ENCODE peak calls at places on chromosomes 12 and 14, in four cellular contexts. N is neuronal stem cell, K is H1, X is IMR-90. W is an unnamed sample.

GRCh38 chr12:92136883-92137582 is 8.6 kb downstream of the BTG1 start:
- DNase-seq in K (no peak), N (no peak), X (peak), W (no peak)

GRCh38 chr14:36941783-36942521 is 230.5 kb downstream of the SLC25A21 start:
- DNase-seq in X (peak), K (peak), N (peak), W (peak)

GRCh38 chr14:23537351-23538048 is 14.1 kb downstream of the ZFHX2 start:
- DNase-seq in N (no peak), K (peak), X (peak), W (no peak)

GRCh38 chr14:99229654-99230215 is 42.3 kb downstream of the BCL11B start:
- DNase-seq in N (no peak), K (no peak), X (no peak), W (no peak)

GRCh38 chr14:98321838-98322237 is 950.2 kb downstream of the BCL11B start:
- DNase-seq in X (no peak), N (no peak), K (no peak), W (no peak)

GRCh38 chr12:104263026-104263425 is 40.5 kb upstream of the EID3 start:
- DNase-seq in N (no peak), X (no peak), K (no peak), W (no peak)

GRCh38 chr12:64685605-64686004 is 73.6 kb downstream of the GNS start:
- DNase-seq in X (no peak), K (no peak), N (no peak), W (no peak)

GRCh38 chr12:111450676-111451075 is 45.0 kb downstream of the SH2B3 start:
- DNase-seq in K (peak), X (no peak), N (no peak), W (no peak)

GRCh38 chr12:2288001-2288400 is 235.2 kb downstream of the CACNA1C start:
- DNase-seq in X (peak), K (no peak), N (no peak), W (no peak)

GRCh38 chr14:33563492-33563891 is 387.4 kb downstream of the EGLN3 start:
- DNase-seq in N (no peak), X (no peak), K (no peak), W (peak)

GRCh38 chr12:105083551-105084105 is 630 bp downstream of the ALDH1L2 start:
- DNase-seq in K (peak), N (no peak), X (peak), W (peak)

GRCh38 chr14:101068958-101069549 is 165.5 kb upstream of the RTL1 start:
- DNase-seq in K (peak), N (no peak), X (no peak), W (no peak)

GRCh38 chr14:104150201-104151027 is 12.0 kb downstream of the KIF26A start:
- DNase-seq in X (no peak), K (no peak), N (no peak), W (no peak)

GRCh38 chr12:132506730-132507538 is 17.0 kb downstream of the FBRSL1 start:
- DNase-seq in X (peak), K (no peak), N (no peak), W (no peak)

GRCh38 chr12:101552277-101552676 is 42.5 kb upstream of the MYBPC1 start:
- DNase-seq in X (peak), N (no peak), K (no peak), W (peak)

GRCh38 chr12:100404769-100405407 is 48.0 kb downstream of the SLC17A8 start:
- DNase-seq in N (peak), K (peak), X (peak), W (peak)

GRCh38 chr14:30799933-30800332 is 74.4 kb upstream of the COCH start:
- DNase-seq in K (no peak), X (no peak), N (no peak), W (no peak)

GRCh38 chr12:32159925-32160324 is 53.3 kb downstream of the BICD1 start:
- DNase-seq in K (no peak), N (no peak), X (peak), W (no peak)

GRCh38 chr12:89863332-89863938 is 154.8 kb upstream of the ATP2B1 start:
- DNase-seq in K (no peak), X (no peak), N (no peak), W (no peak)

GRCh38 chr12:130641571-130642184 is 74.4 kb downstream of the RIMBP2 start:
- DNase-seq in K (no peak), N (no peak), X (no peak), W (no peak)

GRCh38 chr12:53496752-53497032 is 2.6 kb downstream of the MAP3K12 start:
- DNase-seq in X (no peak), K (no peak), N (no peak), W (no peak)

GRCh38 chr14:104133496-104133895 is 4.9 kb upstream of the KIF26A start:
- DNase-seq in X (no peak), N (no peak), K (no peak), W (no peak)

GRCh38 chr12:1662761-1663439 is 28.0 kb upstream of the ADIPOR2 start:
- DNase-seq in N (peak), X (no peak), K (peak), W (peak)

GRCh38 chr12:47988073-47989022 is 15.9 kb downstream of the COL2A1 start:
- DNase-seq in K (peak), N (peak), X (peak), W (no peak)

GRCh38 chr12:122946690-122947271 is 19.5 kb downstream of the ABCB9 start:
- DNase-seq in N (no peak), K (no peak), X (peak), W (peak)

GRCh38 chr12:42794811-42795210 is 205.3 kb upstream of the PRICKLE1 start:
- DNase-seq in X (peak), N (no peak), K (no peak), W (no peak)

GRCh38 chr12:128786741-128787391 is 36.9 kb downstream of the SLC15A4 start:
- DNase-seq in N (no peak), X (no peak), K (no peak), W (no peak)

GRCh38 chr12:53956251-53956887 is 1.7 kb downstream of the HOXC12 start:
- DNase-seq in K (peak), N (no peak), X (no peak), W (no peak)

GRCh38 chr14:23054000-23054811 is 3.1 kb downstream of the CDH24 start:
- DNase-seq in K (no peak), N (no peak), X (no peak), W (no peak)

GRCh38 chr12:120453977-120454376 is 7.7 kb downstream of the GATC start:
- DNase-seq in X (peak), N (no peak), K (no peak), W (peak)

GRCh38 chr12:57176139-57176477 is 28.7 kb upstream of the LRP1-AS start:
- DNase-seq in X (no peak), K (no peak), N (no peak), W (no peak)

GRCh38 chr12:51683763-51684357 is 92.8 kb downstream of the SCN8A start:
- DNase-seq in X (peak), K (no peak), N (no peak), W (no peak)

GRCh38 chr12:57523706-57524614 is 1.3 kb downstream of the MBD6 start:
- DNase-seq in N (no peak), X (no peak), K (no peak), W (no peak)

GRCh38 chr14:92538412-92539017 is 24.9 kb downstream of the RIN3 start:
- DNase-seq in N (no peak), X (no peak), K (no peak), W (no peak)

GRCh38 chr14:75123991-75124390 is 2.9 kb downstream of the NEK9 start:
- DNase-seq in N (no peak), X (peak), K (no peak), W (peak)

GRCh38 chr14:34220311-34220710 is 241.7 kb downstream of the SPTSSA start:
- DNase-seq in X (no peak), N (no peak), K (no peak), W (no peak)

GRCh38 chr12:53495903-53496751 is 3.1 kb downstream of the MAP3K12 start:
- DNase-seq in N (peak), X (peak), K (no peak), W (peak)

DNA sequence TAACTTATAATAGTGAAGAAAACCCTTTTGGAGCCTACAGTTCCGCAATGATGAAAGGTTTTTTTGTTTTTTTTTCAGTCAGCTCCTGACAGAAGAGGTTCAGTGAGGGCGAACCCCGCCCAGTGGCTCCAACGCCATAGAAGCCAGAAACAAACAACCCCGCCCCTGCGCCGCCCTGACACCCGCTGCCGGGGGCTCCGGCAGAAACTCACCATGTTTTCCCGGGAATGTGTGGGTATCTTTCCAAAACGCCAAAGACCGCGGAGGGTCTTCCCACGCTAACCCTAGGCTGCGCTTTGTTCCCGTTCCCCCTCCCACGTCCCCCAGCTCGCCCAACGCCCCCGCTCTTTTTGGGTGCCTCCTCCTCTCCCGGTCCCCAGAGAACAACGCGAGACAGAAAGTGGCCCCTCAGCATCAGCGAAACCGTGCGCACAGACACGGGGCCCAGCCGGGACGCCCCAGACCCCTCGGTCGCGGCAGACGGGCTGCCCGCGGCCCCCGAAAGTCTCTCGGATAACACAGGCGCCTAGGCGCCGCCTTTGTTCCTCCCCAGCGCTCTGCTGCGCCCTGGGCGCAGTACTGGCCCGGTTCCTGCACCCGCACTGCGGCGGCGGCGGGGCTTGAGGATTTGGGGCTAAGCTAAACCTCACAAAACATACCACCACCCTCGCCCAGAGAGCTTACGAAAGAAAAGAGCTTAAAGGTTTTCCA is 520 bp downstream of the TUBA1A start:
- DNase-seq in N (no peak), K (no peak), X (peak), W (peak)
- H2BK5ac ChIP-seq in N (peak), K (peak), X (peak), W (no peak)

GRCh38 chr14:61218157-61218556 is 63.0 kb downstream of the TMEM30B start:
- DNase-seq in X (no peak), N (no peak), K (no peak), W (no peak)

GRCh38 chr14:61213116-61213720 is 67.9 kb downstream of the TMEM30B start:
- DNase-seq in K (no peak), N (no peak), X (peak), W (peak)

GRCh38 chr14:61213930-61214329 is 67.2 kb downstream of the TMEM30B start:
- DNase-seq in N (no peak), X (peak), K (no peak), W (no peak)

GRCh38 chr14:61217516-61217915 is 63.6 kb downstream of the TMEM30B start:
- DNase-seq in K (no peak), N (no peak), X (no peak), W (no peak)

DNA sequence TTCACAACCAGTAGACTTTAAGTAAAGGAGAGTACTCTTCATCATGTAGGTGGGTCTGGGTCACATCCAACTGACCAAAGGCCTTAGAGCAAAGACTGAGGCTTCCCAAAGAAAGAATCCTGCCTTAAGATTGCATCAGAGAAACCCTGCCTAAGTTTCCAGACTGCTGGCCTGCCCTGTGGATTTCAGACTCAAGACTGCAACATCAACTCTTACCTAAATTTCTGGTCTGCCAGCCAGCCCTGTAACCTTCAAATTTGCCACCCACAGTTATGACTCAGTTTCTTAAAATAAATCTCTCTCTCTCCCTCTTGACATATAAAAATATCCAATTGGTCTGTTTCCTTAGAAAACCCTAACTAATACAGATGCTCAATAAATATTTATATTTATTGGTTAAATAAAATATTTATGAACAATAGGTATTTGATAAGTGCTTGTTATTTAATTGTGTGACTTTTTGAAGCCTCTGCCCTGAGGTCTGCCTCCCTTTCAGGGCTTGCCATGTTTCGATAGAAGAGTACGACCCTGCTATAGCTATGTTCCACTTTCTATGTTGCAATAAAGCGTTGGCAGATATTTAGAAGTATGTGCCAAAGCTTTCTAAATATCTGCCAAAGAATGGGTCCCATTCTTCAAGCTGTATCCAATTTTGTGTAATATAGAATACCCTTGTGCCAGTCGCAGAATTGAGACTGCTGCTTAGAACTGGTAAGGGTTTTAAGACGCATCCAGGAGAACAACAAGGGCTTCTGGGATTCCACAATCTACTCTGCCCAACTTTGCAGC is 65.7 kb downstream of the TMEM30B start:
- DNase-seq in K (no peak), N (no peak), X (peak), W (no peak)
- H2BK5ac ChIP-seq in K (no peak), N (no peak), X (peak), W (no peak)

GRCh38 chr14:52061380-52061779 is 7.5 kb downstream of the NID2 start:
- DNase-seq in K (no peak), N (no peak), X (no peak), W (no peak)
- H2BK5ac ChIP-seq in K (no peak), N (no peak), X (peak), W (no peak)

DNA sequence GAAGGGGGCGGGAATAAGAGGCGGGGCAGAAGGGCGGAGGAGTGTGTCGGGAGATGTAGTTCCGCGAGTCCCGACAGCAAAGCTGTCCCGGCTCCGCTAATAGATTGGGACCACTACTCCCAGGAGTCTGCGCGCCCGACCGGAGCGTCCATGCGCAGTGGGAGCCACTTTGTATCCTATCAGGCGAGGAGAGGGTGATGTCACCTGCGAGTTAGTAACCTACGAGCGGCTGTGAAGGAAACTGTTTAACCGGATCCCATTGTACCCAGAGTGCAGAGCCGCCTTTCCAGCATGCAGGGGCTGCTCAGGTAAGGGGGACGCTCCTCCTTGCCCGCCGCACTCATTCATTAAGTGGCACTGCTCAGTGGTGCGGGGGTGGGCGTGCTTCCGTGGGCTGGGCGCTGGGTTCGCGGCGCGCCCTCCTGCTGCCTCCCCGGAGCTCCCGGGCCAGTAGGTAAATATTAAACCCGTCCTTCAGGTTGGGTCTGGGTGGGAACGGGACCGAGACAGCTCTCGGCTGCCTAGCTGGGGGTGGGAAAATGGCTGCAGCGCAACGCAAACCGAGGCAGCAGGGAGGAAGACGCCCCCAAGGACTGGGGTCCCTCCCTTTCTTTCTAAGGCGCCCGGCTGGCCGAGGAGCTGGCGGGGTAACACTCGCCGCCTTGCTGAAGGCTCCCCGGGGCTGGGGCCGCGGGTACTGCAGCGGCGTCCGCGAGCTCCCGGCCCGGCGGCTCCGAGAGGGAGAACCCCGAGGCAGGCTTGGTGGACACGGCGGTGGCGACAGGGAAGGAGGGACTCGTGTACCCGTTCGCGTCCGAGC is at the start of gene DAAM1:
- DNase-seq in N (peak), X (peak), K (peak), W (peak)
- H2BK5ac ChIP-seq in N (peak), X (peak), K (no peak), W (peak)

GRCh38 chr14:62692490-62693106 is 352.7 kb downstream of the KCNH5 start:
- DNase-seq in N (no peak), K (no peak), X (peak), W (no peak)

GRCh38 chr14:62694075-62694474 is 351.2 kb downstream of the KCNH5 start:
- DNase-seq in X (peak), N (no peak), K (no peak), W (no peak)

GRCh38 chr14:62691613-62692489 is 353.4 kb downstream of the KCNH5 start:
- DNase-seq in K (no peak), X (peak), N (no peak), W (peak)

GRCh38 chr14:62687818-62688217 is 357.4 kb downstream of the KCNH5 start:
- DNase-seq in X (no peak), K (no peak), N (no peak), W (no peak)

GRCh38 chr14:62689741-62690140 is 355.5 kb downstream of the KCNH5 start:
- DNase-seq in K (no peak), X (no peak), N (no peak), W (no peak)
- H2BK5ac ChIP-seq in K (no peak), X (peak), N (no peak), W (no peak)

GRCh38 chr12:75877588-75878381 is 153.8 kb downstream of the PHLDA1 start:
- DNase-seq in K (no peak), N (no peak), X (peak), W (no peak)
- H2BK5ac ChIP-seq in K (no peak), N (no peak), X (peak), W (no peak)

DNA sequence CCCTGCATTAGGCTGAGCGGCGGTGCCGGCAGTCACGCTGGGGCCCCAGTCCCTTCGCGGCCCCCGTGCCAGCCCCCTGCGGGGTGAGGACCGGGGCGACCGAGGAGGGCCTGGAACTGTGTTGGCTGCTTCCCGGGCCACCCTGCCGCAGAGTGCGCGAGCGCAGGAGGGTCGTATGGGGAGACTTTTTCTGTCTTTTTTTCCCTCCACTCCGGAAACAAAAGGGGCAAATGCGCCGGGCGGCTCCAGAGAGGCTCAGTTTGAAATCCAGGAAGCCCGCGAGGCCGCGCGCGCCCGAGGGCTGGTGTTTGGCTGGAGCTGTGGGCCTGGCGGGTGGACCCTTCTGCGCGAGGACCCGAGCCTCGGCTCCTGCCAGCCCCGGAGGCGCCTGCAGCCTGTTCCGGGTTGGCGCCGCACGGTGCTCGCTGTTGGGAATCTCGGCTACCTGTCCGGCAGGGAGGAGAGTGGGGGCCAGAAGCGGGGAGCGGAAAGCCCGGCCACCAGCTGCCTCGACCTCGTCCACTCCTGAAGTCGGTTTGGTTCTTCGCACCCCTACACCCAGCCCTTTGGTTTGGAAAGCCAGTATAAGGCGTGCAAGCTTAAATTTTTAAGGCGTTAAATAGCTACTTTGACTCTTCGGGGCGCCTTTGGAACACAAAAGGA is 650 bp downstream of the PLEKHG3 start:
- DNase-seq in K (peak), X (peak), N (no peak), W (peak)
- H2BK5ac ChIP-seq in K (peak), X (no peak), N (peak), W (peak)

GRCh38 chr14:64673748-64674147 is 30.5 kb upstream of the PLEKHG3 start:
- DNase-seq in N (no peak), K (no peak), X (no peak), W (no peak)
- H2BK5ac ChIP-seq in N (no peak), K (no peak), X (no peak), W (no peak)

W was measured in trophoblast cell.